ENCODE peak calls at places on chromosomes 12 and 14, in four cellular contexts. V is GM10248, Z is epithelial cell of esophagus, E is gastrocnemius medialis. N is an unnamed sample.

GRCh38 chr14:104090071-104090748 is 4.7 kb downstream of the ASPG start:
- DNase-seq in V (no peak), Z (no peak), E (no peak), N (no peak)

GRCh38 chr12:81859521-81859920 is 100.4 kb upstream of the PPFIA2 start:
- DNase-seq in E (no peak), Z (peak), V (no peak), N (no peak)

GRCh38 chr12:17342381-17342961 is 736.5 kb upstream of the LMO3 start:
- DNase-seq in Z (no peak), V (no peak), E (no peak), N (no peak)

GRCh38 chr14:96975116-96975515 is 177.9 kb downstream of the VRK1 start:
- DNase-seq in V (no peak), Z (no peak), E (no peak), N (no peak)

GRCh38 chr12:62720661-62721330 is 214.2 kb downstream of the PPM1H start:
- DNase-seq in E (peak), V (no peak), Z (no peak), N (no peak)

GRCh38 chr14:102506599-102506871 is 3.0 kb downstream of the ANKRD9 start:
- DNase-seq in V (no peak), E (no peak), Z (no peak), N (no peak)

GRCh38 chr14:101444116-101444515 is 117.2 kb upstream of the DIO3 start:
- DNase-seq in Z (peak), E (no peak), V (no peak), N (no peak)

GRCh38 chr12:7129647-7130536 is at the start of gene CLSTN3:
- DNase-seq in V (peak), Z (peak), E (peak), N (peak)

GRCh38 chr12:8018666-8019581 is 13.6 kb upstream of the FOXJ2 start:
- DNase-seq in Z (no peak), E (no peak), V (no peak), N (peak)

GRCh38 chr12:51867796-51868428 is 19.4 kb upstream of the FIGNL2 start:
- DNase-seq in Z (no peak), V (no peak), E (no peak), N (no peak)

GRCh38 chr14:91889477-91890211 is 22.3 kb upstream of the TC2N start:
- DNase-seq in E (no peak), V (no peak), Z (no peak), N (no peak)

GRCh38 chr12:14768823-14769405 is 34.4 kb downstream of the WBP11 start:
- DNase-seq in V (peak), E (no peak), Z (peak), N (no peak)

GRCh38 chr12:82804601-82805000 is 117.9 kb downstream of the TMTC2 start:
- DNase-seq in V (no peak), E (no peak), Z (no peak), N (no peak)

GRCh38 chr12:26723379-26724308 is 109.3 kb downstream of the ITPR2 start:
- DNase-seq in V (no peak), Z (peak), E (no peak), N (no peak)

GRCh38 chr12:21642707-21643389 is 14.8 kb downstream of the LDHB start:
- DNase-seq in Z (peak), V (no peak), E (no peak), N (no peak)

GRCh38 chr12:56955631-56956256 is 1.7 kb downstream of the RDH16 start:
- DNase-seq in V (no peak), Z (peak), E (no peak), N (no peak)

GRCh38 chr12:93763746-93764147 is 86.6 kb downstream of the CRADD start:
- DNase-seq in V (no peak), Z (peak), E (no peak), N (no peak)
- TF ChIP-seq CTCF in V (no peak), Z (peak), E (no peak), N (no peak)

GRCh38 chr12:132866251-132866828 is 21.1 kb downstream of the CHFR start:
- DNase-seq in V (no peak), Z (peak), E (no peak), N (no peak)
- TF ChIP-seq CTCF in V (no peak), Z (no peak), E (no peak), N (no peak)

DNA sequence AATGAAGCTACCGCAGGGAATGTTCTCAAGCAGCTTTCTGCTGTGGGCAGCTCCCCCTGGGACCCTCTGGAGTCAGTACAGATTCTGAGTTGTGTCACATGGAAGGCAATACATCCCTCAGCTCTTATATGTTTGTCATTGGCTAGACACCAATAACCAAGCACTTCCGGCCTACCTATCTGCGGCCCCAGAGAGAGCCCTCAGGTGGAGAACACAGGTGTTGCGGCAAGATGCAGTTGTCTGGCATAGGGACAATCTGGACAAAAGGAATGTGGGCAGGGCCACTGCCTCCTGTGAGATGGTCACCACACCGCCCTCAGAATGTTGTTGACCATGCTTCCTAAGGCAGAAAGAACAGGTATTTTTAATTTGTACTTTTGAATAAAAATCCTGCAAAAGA is 118.7 kb downstream of the BRMS1L start:
- DNase-seq in Z (peak), V (peak), E (no peak), N (peak)
- TF ChIP-seq CTCF in Z (peak), V (no peak), E (no peak), N (no peak)

GRCh38 chr14:58151264-58151700 is 731 bp downstream of the ARMH4 start:
- DNase-seq in V (no peak), E (no peak), Z (no peak), N (peak)

GRCh38 chr14:58152569-58152857 is 500 bp upstream of the ARMH4 start:
- DNase-seq in E (no peak), Z (no peak), V (no peak), N (no peak)

GRCh38 chr14:58149196-58149595 is 2.8 kb downstream of the ARMH4 start:
- DNase-seq in V (no peak), Z (no peak), E (no peak), N (no peak)

GRCh38 chr14:58150243-58150805 is 1.7 kb downstream of the ARMH4 start:
- DNase-seq in Z (no peak), E (no peak), V (no peak), N (no peak)

DNA sequence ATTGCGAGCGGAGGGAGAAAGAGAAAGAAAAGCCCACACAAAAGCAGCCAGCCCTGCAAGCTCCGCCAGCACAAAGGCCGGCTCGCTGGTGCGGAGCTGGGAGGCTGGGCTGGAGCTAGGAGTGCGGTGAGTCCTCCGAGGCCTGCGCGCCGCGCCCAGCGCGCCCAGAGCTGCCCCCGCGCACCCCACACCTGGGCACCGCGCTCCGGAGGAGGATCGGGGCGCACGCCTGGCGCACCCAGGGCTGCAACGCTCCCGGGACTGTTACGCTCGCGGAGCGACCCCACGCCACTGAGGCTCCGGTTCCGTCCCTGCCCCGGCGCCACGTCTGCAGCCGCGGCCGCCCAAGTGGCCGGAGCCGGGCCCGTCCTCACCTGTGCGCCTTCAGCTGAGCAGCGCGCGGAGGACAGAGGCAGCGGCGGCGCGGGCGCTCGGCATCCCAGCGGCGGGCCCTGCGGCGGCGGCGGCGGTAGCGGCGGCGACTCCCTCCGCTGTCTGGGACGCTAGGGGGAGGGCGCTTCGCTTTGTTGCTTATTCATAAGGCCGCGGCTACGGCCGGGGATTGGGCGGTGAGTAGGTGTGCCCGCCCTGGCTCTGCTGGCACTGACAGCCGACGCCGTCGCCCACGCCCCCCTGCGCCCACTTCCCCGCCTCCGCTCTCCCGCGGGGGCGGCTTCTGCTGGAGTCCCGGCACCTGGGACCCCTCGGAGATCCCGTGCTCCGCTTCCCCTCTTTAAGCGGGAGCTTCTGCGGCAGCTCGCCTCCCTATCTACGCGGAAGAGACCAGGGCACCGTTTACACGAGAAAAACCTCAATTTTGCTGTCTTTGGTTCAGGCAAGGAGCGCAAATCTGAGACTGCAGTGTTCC is at the start of gene ARMH4:
- DNase-seq in E (peak), Z (peak), V (peak), N (peak)
- TF ChIP-seq CTCF in E (no peak), Z (no peak), V (peak), N (peak)